ENCODE peak calls at places on chromosome 16, in eight cellular contexts. X, I, P, B, D, C, Y and G are unnamed samples.
A peak's percentile ranks its signal among the peaks of the same experiment; 100 is the strongest.

GRCh38 chr16:80739523-80739922 is 64.9 kb downstream of the CDYL2 start:
- DNase-seq in Y (no peak), X (no peak), I (no peak), B (no peak), D (no peak), P (no peak), C (no peak), G (no peak)

GRCh38 chr16:12236491-12237030 is 260.0 kb downstream of the SNX29 start:
- DNase-seq in B (no peak), Y (peak; percentile 80), P (no peak), D (no peak), I (no peak), X (no peak), C (no peak), G (no peak)

GRCh38 chr16:48409839-48410610 is 24.8 kb upstream of the SIAH1 start:
- DNase-seq in Y (no peak), D (peak; percentile 50), P (no peak), C (no peak), B (peak; percentile 98), I (no peak), X (peak; percentile 95), G (no peak)

GRCh38 chr16:3036726-3037315 is at the start of gene BICDL2:
- DNase-seq in Y (no peak), P (no peak), B (no peak), C (no peak), X (no peak), I (no peak), D (no peak), G (no peak)

GRCh38 chr16:62638964-62639861 is 603.0 kb upstream of the CDH8 start:
- DNase-seq in I (no peak), D (no peak), P (no peak), X (no peak), Y (no peak), B (no peak), C (no peak), G (no peak)

GRCh38 chr16:86138121-86138944 is 239.4 kb downstream of the IRF8 start:
- DNase-seq in B (no peak), P (no peak), C (no peak), D (no peak), X (no peak), Y (no peak), I (no peak), G (no peak)

GRCh38 chr16:23509763-23510153 is 536 bp downstream of the GGA2 start:
- DNase-seq in I (no peak), D (no peak), C (no peak), Y (peak; percentile 55), B (peak; percentile 38), X (peak; percentile 27), P (peak; percentile 72), G (no peak)

GRCh38 chr16:73418746-73419145 is 370.8 kb upstream of the ZFHX3 start:
- DNase-seq in I (no peak), D (no peak), Y (no peak), B (peak; percentile 2), C (no peak), X (no peak), P (no peak), G (no peak)

GRCh38 chr16:7085776-7086175 is 246.9 kb upstream of the RBFOX1 start:
- DNase-seq in Y (no peak), P (no peak), I (no peak), B (no peak), C (no peak), D (no peak), X (no peak), G (no peak)

GRCh38 chr16:75244844-75245758 is 6.3 kb downstream of the BCAR1 start:
- DNase-seq in D (peak; percentile 93), C (peak; percentile 77), P (peak; percentile 96), B (peak; percentile 98), X (peak; percentile 98), Y (peak; percentile 66), I (peak; percentile 84), G (peak; percentile 88)

GRCh38 chr16:9843424-9844013 is 338.7 kb downstream of the GRIN2A start:
- DNase-seq in C (no peak), P (no peak), I (no peak), X (no peak), B (no peak), D (no peak), Y (no peak), G (no peak)

GRCh38 chr16:81537721-81538561 is 93.3 kb downstream of the CMIP start:
- DNase-seq in C (no peak), I (no peak), P (no peak), X (no peak), Y (peak; percentile 34), D (peak; percentile 68), B (peak; percentile 54), G (no peak)

GRCh38 chr16:50683689-50684374 is 2.7 kb upstream of the SNX20 start:
- DNase-seq in B (no peak), X (no peak), D (no peak), Y (peak; percentile 34), P (no peak), C (no peak), I (no peak), G (no peak)
- H3K4me3 ChIP-seq in B (no peak overlapping the region), X (no peak overlapping the region), D (no peak overlapping the region), Y (no peak overlapping the region), P (no peak overlapping the region), C (no peak overlapping the region), I (no peak overlapping the region), G (no peak overlapping the region)

GRCh38 chr16:27549857-27550581 is at the start of the genes GTF3C1 and KATNIP:
- DNase-seq in C (peak; percentile 99), I (peak; percentile 100), B (peak; percentile 99), X (peak; percentile 98), Y (peak; percentile 99), D (peak; percentile 95), P (peak; percentile 100), G (peak; percentile 100)

GRCh38 chr16:27549607-27549856 is 181 bp downstream of the GTF3C1 start:
- DNase-seq in X (no peak), Y (no peak), I (no peak), C (no peak), D (no peak), P (no peak), B (no peak), G (no peak)

GRCh38 chr16:27547851-27548250 is 1.9 kb downstream of the GTF3C1 start:
- DNase-seq in P (no peak), I (no peak), X (no peak), Y (no peak), C (no peak), B (no peak), D (no peak), G (no peak)

GRCh38 chr16:27544671-27545070 is 5.0 kb downstream of the GTF3C1 start:
- DNase-seq in C (no peak), D (no peak), X (no peak), I (no peak), B (no peak), Y (no peak), P (no peak), G (no peak)

DNA sequence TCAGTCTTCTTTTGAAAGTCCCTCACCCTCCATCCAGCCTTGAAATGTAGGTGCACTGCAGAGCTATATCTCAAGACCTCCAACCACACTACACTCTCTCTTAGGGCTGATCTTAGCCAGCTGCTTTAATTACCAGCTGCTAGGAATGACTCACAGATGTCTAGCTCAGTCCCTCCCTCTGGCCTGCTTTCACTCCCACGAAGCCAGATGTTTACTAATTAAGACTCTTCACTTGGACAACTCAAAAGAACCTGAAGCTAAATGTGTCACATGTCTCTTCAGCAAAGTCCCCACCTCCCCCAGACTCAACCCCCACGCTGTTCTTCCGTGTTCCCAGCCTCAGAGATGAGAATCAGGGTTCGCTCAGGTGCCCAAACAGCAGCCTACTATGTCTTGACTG is 2.6 kb downstream of the GTF3C1 start:
- DNase-seq in D (peak; percentile 28), C (no peak), X (peak; percentile 71), I (no peak), P (no peak), Y (no peak), B (peak; percentile 86), G (peak; percentile 32)
- H3K4me3 ChIP-seq in D (no peak overlapping the region), C (no peak overlapping the region), X (no peak overlapping the region), I (peak overlapping the region; percentile 24), P (peak overlapping the region; percentile 7), Y (no peak overlapping the region), B (no peak overlapping the region), G (no peak overlapping the region)

GRCh38 chr16:57808589-57808988 is 6.3 kb upstream of the KIFC3 start:
- DNase-seq in I (no peak), P (no peak), X (no peak), C (no peak), Y (no peak), D (no peak), B (no peak), G (no peak)
- H3K4me3 ChIP-seq in I (peak overlapping the region; percentile 44), P (peak overlapping the region; percentile 44), X (peak overlapping the region; percentile 19), C (peak overlapping the region; percentile 59), Y (no peak overlapping the region), D (no peak overlapping the region), B (no peak overlapping the region), G (no peak overlapping the region)

GRCh38 chr16:10940501-10941079 is 1.7 kb downstream of the DEXI start:
- DNase-seq in X (no peak), Y (peak; percentile 33), D (no peak), P (peak; percentile 67), I (no peak), C (no peak), B (no peak), G (no peak)

GRCh38 chr16:10938321-10938720 is 3.9 kb downstream of the DEXI start:
- DNase-seq in C (no peak), P (no peak), B (no peak), I (no peak), Y (no peak), X (no peak), D (no peak), G (no peak)

GRCh38 chr16:10937068-10937859 is 5.0 kb downstream of the DEXI start:
- DNase-seq in X (no peak), P (peak; percentile 53), Y (no peak), C (no peak), B (no peak), D (no peak), I (peak; percentile 40), G (no peak)

GRCh38 chr16:10939649-10940206 is 2.5 kb downstream of the DEXI start:
- DNase-seq in I (no peak), C (no peak), P (no peak), D (no peak), Y (no peak), B (no peak), X (no peak), G (no peak)

DNA sequence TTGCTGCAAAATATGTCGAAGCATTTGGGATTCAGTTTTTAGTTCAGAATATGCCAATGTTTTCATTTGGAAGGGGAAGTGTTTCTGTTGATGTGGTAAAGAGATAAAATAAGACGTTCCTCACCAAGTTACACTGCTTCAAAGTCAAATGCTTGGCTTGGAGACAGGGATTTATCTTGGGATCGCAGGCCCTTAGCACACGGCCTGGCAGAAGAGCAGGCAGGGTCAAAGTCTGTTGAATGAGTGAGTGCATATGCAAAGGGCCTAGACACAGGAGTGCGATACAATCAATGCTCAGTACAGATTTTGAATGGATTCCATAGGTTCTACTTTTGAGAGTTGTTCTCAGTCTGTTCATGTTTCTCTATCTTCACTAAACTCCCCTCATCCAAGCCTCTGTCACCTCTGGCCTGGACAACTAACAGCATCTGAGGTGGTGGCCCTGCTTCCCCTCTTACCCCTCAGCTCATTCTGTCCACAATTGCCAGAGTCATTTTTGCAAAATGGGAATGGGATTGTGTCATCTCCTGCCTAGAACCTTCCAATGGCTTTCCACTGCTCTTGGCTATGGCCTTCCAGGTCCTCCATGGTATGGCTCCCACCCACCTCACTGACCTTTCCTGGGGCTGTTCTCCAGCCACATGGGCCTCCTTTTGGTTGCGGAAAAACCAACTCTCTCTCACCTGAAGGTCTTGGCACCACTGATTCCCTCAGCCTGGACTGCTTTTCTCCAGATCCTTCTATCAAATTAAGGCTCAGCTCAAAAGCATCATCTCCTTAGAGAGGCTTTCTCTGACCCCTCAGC is 3.2 kb downstream of the DEXI start:
- DNase-seq in C (no peak), Y (no peak), D (no peak), B (no peak), X (no peak), I (no peak), P (no peak), G (peak; percentile 15)
- H3K4me3 ChIP-seq in C (peak overlapping the region; percentile 98), Y (no peak overlapping the region), D (no peak overlapping the region), B (no peak overlapping the region), X (no peak overlapping the region), I (peak overlapping the region; percentile 93), P (peak overlapping the region; percentile 86), G (peak overlapping the region; percentile 88)